ENCODE peak calls at places on chromosomes 6 and 20, in eight cellular contexts. H, L, U, M, R, S, V and Q are unnamed samples.

GRCh38 chr6:105824732-105825131 is 261.4 kb upstream of the PRDM1 start:
- DNase-seq in H (no peak), L (no peak), U (no peak), M (no peak), R (no peak), S (no peak), V (no peak), Q (no peak)

GRCh38 chr6:4281341-4282293 is 146.2 kb upstream of the ECI2 start:
- DNase-seq in H (peak), L (no peak), U (peak), M (no peak), R (peak), S (peak), V (no peak), Q (no peak)

GRCh38 chr6:10587694-10588392 is 66.7 kb downstream of the GCNT2 start:
- DNase-seq in H (no peak), L (no peak), U (no peak), M (no peak), R (no peak), S (no peak), V (no peak), Q (no peak)

GRCh38 chr6:15936503-15936902 is 192.4 kb upstream of the MYLIP start:
- DNase-seq in H (no peak), L (no peak), U (no peak), M (no peak), R (no peak), S (no peak), V (no peak), Q (no peak)

GRCh38 chr6:106525111-106525884 is 104.0 kb downstream of the RTN4IP1 start:
- DNase-seq in H (no peak), L (no peak), U (peak), M (no peak), R (no peak), S (no peak), V (no peak), Q (no peak)

GRCh38 chr6:139863356-139863755 is 488.9 kb upstream of the CITED2 start:
- DNase-seq in H (no peak), L (no peak), U (no peak), M (no peak), R (no peak), S (no peak), V (no peak), Q (no peak)

GRCh38 chr6:168167431-168168315 is 88.7 kb upstream of the FRMD1 start:
- DNase-seq in H (no peak), L (no peak), U (no peak), M (no peak), R (no peak), S (no peak), V (no peak), Q (no peak)

GRCh38 chr6:6971369-6971768 is 136.4 kb upstream of the RREB1 start:
- DNase-seq in H (no peak), L (no peak), U (no peak), M (no peak), R (no peak), S (no peak), V (no peak), Q (no peak)

GRCh38 chr6:139508023-139508422 is 133.6 kb upstream of the CITED2 start:
- DNase-seq in H (no peak), L (no peak), U (no peak), M (no peak), R (no peak), S (no peak), V (no peak), Q (no peak)

GRCh38 chr6:44041461-44042260 is 85.6 kb downstream of the MRPL14 start:
- DNase-seq in H (no peak), L (no peak), U (peak), M (no peak), R (peak), S (no peak), V (peak), Q (peak)

GRCh38 chr6:26218824-26219223 is 131.6 kb downstream of the HFE start:
- DNase-seq in H (no peak), L (no peak), U (no peak), M (no peak), R (no peak), S (no peak), V (no peak), Q (no peak)

GRCh38 chr6:153790048-153790447 is 249.0 kb upstream of the OPRM1 start:
- DNase-seq in H (no peak), L (no peak), U (peak), M (peak), R (no peak), S (peak), V (no peak), Q (no peak)

GRCh38 chr6:133214267-133214666 is 26.9 kb upstream of the EYA4 start:
- DNase-seq in H (no peak), L (no peak), U (no peak), M (no peak), R (no peak), S (no peak), V (no peak), Q (no peak)

GRCh38 chr6:121959501-121959900 is 440.0 kb upstream of the HSF2 start:
- DNase-seq in H (no peak), L (no peak), U (no peak), M (no peak), R (no peak), S (no peak), V (no peak), Q (no peak)

GRCh38 chr6:72857791-72858190 is 235.9 kb downstream of the KCNQ5 start:
- DNase-seq in H (no peak), L (no peak), U (peak), M (no peak), R (no peak), S (no peak), V (no peak), Q (no peak)

GRCh38 chr6:129651291-129651691 is 58.7 kb downstream of the ARHGAP18 start:
- DNase-seq in H (no peak), L (no peak), U (no peak), M (peak), R (no peak), S (no peak), V (no peak), Q (no peak)

GRCh38 chr6:139376054-139376355 is 1.6 kb upstream of the CITED2 start:
- DNase-seq in H (no peak), L (no peak), U (no peak), M (no peak), R (no peak), S (no peak), V (no peak), Q (no peak)

GRCh38 chr20:60906555-60906954 is 345.5 kb upstream of the CDH4 start:
- DNase-seq in H (no peak), L (no peak), U (no peak), M (no peak), R (no peak), S (no peak), V (no peak), Q (no peak)

GRCh38 chr6:129785081-129785755 is 75.2 kb upstream of the ARHGAP18 start:
- DNase-seq in H (no peak), L (no peak), U (no peak), M (no peak), R (no peak), S (no peak), V (no peak), Q (no peak)